ENCODE peak calls at places on chromosome 14, in nine cellular contexts. V is colonic mucosa; Y is spleen; B is heart right ventricle; Z is CD8-positive, alpha-beta T cell; G is HCT116; T is astrocyte of the cerebellum; I is AG09319; Q is tibial nerve. F is an unnamed sample.
A peak's percentile ranks its signal among the peaks of the same experiment; 100 is the strongest.

GRCh38 chr14:20427231-20428009 is 8.5 kb downstream of the KLHL33 start:
- DNase-seq in V (no peak), Y (no peak), B (no peak), Z (no peak), G (peak; percentile 13), T (peak; percentile 35), I (no peak), Q (no peak), F (no peak)

GRCh38 chr14:72558721-72559120 is 335.2 kb downstream of the DPF3 start:
- DNase-seq in V (no peak), Y (no peak), B (no peak), Z (no peak), G (no peak), T (peak; percentile 96), I (peak; percentile 57), Q (no peak), F (no peak)

GRCh38 chr14:88492272-88493089 is 62.3 kb downstream of the PTPN21 start:
- DNase-seq in V (peak; percentile 90), Y (no peak), B (peak; percentile 80), Z (peak; percentile 59), G (peak; percentile 48), T (peak; percentile 73), I (peak; percentile 52), Q (peak; percentile 99), F (peak; percentile 82)

GRCh38 chr14:102474934-102475333 is 34.6 kb downstream of the ANKRD9 start:
- DNase-seq in V (peak; percentile 54), Y (peak; percentile 18), B (peak; percentile 78), Z (no peak), G (no peak), T (peak; percentile 29), I (peak; percentile 7), Q (no peak), F (no peak)

GRCh38 chr14:50985124-50985815 is 41.0 kb upstream of the PYGL start:
- DNase-seq in V (no peak), Y (no peak), B (no peak), Z (no peak), G (no peak), T (no peak), I (no peak), Q (no peak), F (no peak)

GRCh38 chr14:59294662-59294992 is 106.2 kb downstream of the DAAM1 start:
- DNase-seq in V (no peak), Y (no peak), B (no peak), Z (no peak), G (no peak), T (peak; percentile 89), I (peak; percentile 79), Q (no peak), F (no peak)

GRCh38 chr14:88588081-88588480 is 25.2 kb downstream of the ZC3H14 start:
- DNase-seq in V (no peak), Y (no peak), B (no peak), Z (no peak), G (no peak), T (no peak), I (no peak), Q (no peak), F (no peak)

GRCh38 chr14:85333313-85333712 is 196.6 kb upstream of the FLRT2 start:
- DNase-seq in V (no peak), Y (no peak), B (no peak), Z (no peak), G (no peak), T (no peak), I (no peak), Q (no peak), F (no peak)

GRCh38 chr14:93056840-93057585 is 58.7 kb downstream of the ITPK1 start:
- DNase-seq in V (no peak), Y (no peak), B (no peak), Z (no peak), G (no peak), T (no peak), I (no peak), Q (no peak), F (no peak)

GRCh38 chr14:92546347-92547053 is 32.9 kb downstream of the RIN3 start:
- DNase-seq in V (no peak), Y (no peak), B (no peak), Z (no peak), G (no peak), T (no peak), I (no peak), Q (no peak), F (no peak)

GRCh38 chr14:50531595-50532501 is 521 bp downstream of the MAP4K5 start:
- DNase-seq in V (peak; percentile 47), Y (peak; percentile 90), B (peak; percentile 25), Z (peak; percentile 24), G (no peak), T (no peak), I (no peak), Q (peak; percentile 35), F (peak; percentile 48)

GRCh38 chr14:92578511-92578910 is 64.9 kb downstream of the RIN3 start:
- DNase-seq in V (no peak), Y (peak; percentile 30), B (no peak), Z (no peak), G (no peak), T (no peak), I (peak; percentile 60), Q (no peak), F (no peak)

GRCh38 chr14:99571303-99571986 is 32.6 kb downstream of the CCDC85C start:
- DNase-seq in V (peak; percentile 47), Y (no peak), B (no peak), Z (no peak), G (no peak), T (no peak), I (no peak), Q (no peak), F (no peak)

GRCh38 chr14:36767603-36768281 is 106.1 kb downstream of the PAX9 start:
- DNase-seq in V (no peak), Y (no peak), B (no peak), Z (no peak), G (no peak), T (no peak), I (no peak), Q (no peak), F (no peak)

GRCh38 chr14:96576359-96576758 is 74.2 kb downstream of the PAPOLA start:
- DNase-seq in V (no peak), Y (no peak), B (no peak), Z (no peak), G (no peak), T (no peak), I (no peak), Q (no peak), F (no peak)

GRCh38 chr14:69287096-69287991 is 27.4 kb downstream of the GALNT16 start:
- DNase-seq in V (no peak), Y (no peak), B (no peak), Z (no peak), G (no peak), T (peak; percentile 70), I (no peak), Q (no peak), F (no peak)

GRCh38 chr14:69289811-69290520 is 30.0 kb downstream of the GALNT16 start:
- DNase-seq in V (no peak), Y (no peak), B (peak; percentile 60), Z (no peak), G (no peak), T (no peak), I (no peak), Q (peak; percentile 28), F (no peak)

GRCh38 chr14:69288956-69289705 is 29.2 kb downstream of the GALNT16 start:
- DNase-seq in V (no peak), Y (no peak), B (no peak), Z (no peak), G (no peak), T (no peak), I (no peak), Q (no peak), F (no peak)

GRCh38 chr14:69285661-69286255 is 25.8 kb downstream of the GALNT16 start:
- DNase-seq in V (no peak), Y (no peak), B (no peak), Z (no peak), G (no peak), T (no peak), I (no peak), Q (no peak), F (no peak)

GRCh38 chr14:69288001-69288771 is 28.2 kb downstream of the GALNT16 start:
- DNase-seq in V (peak; percentile 31), Y (no peak), B (peak; percentile 65), Z (no peak), G (no peak), T (peak; percentile 98), I (peak; percentile 75), Q (peak; percentile 43), F (peak; percentile 23)
- TF ChIP-seq CTCF in V (no peak), Y (no peak), B (peak; percentile 54), Z (no peak), G (peak; percentile 20), T (peak; percentile 55), I (peak; percentile 59), Q (peak; percentile 1), F (no peak)

GRCh38 chr14:41901089-41901488 is 294.4 kb downstream of the LRFN5 start:
- DNase-seq in V (no peak), Y (no peak), B (no peak), Z (no peak), G (no peak), T (no peak), I (no peak), Q (no peak), F (no peak)
- TF ChIP-seq CTCF in V (no peak), Y (no peak), B (no peak), Z (no peak), G (no peak), T (no peak), I (no peak), Q (no peak), F (no peak)

GRCh38 chr14:101118746-101119610 is 215.5 kb upstream of the RTL1 start:
- DNase-seq in V (no peak), Y (peak; percentile 72), B (no peak), Z (peak; percentile 4), G (no peak), T (no peak), I (no peak), Q (peak; percentile 25), F (no peak)
- TF ChIP-seq CTCF in V (no peak), Y (no peak), B (no peak), Z (no peak), G (no peak), T (no peak), I (no peak), Q (no peak), F (no peak)

GRCh38 chr14:90985601-90986242 is 74.7 kb downstream of the RPS6KA5 start:
- DNase-seq in V (no peak), Y (no peak), B (no peak), Z (no peak), G (no peak), T (no peak), I (no peak), Q (no peak), F (no peak)
- TF ChIP-seq CTCF in V (no peak), Y (no peak), B (no peak), Z (no peak), G (no peak), T (no peak), I (no peak), Q (no peak), F (no peak)